ENCODE peak calls at places on chromosomes 13 and 19, in four cellular contexts. One of them, this sample, is unnamed.

GRCh38 chr13:47929156-47929555 is 71.9 kb downstream of the SUCLA2 start:
- DNase-seq in GM12878: no peak
- DNase-seq in H1: no peak
- DNase-seq in HepG2: no peak
- DNase-seq in this sample: no peak

GRCh38 chr13:94328336-94329041 is 151.0 kb downstream of the DCT start:
- DNase-seq in HepG2: no peak
- DNase-seq in H1: no peak
- DNase-seq in GM12878: no peak
- DNase-seq in this sample: no peak

GRCh38 chr19:32682317-32682716 is 6.7 kb downstream of the RGS9BP start:
- DNase-seq in GM12878: no peak
- DNase-seq in HepG2: no peak
- DNase-seq in H1: no peak
- DNase-seq in this sample: no peak

GRCh38 chr13:35764359-35765015 is 288.0 kb upstream of the MAB21L1 start:
- DNase-seq in GM12878: no peak
- DNase-seq in H1: no peak
- DNase-seq in HepG2: no peak
- DNase-seq in this sample: no peak

GRCh38 chr19:11203194-11204075 is 6.1 kb upstream of the KANK2 start:
- DNase-seq in GM12878: no peak
- DNase-seq in H1: peak
- DNase-seq in HepG2: peak
- DNase-seq in this sample: no peak

GRCh38 chr19:55152017-55152416 is 3.0 kb upstream of the TNNT1 start:
- DNase-seq in HepG2: no peak
- DNase-seq in GM12878: no peak
- DNase-seq in H1: no peak
- DNase-seq in this sample: no peak

GRCh38 chr19:42066075-42066754 is 3.8 kb downstream of the GRIK5 start:
- DNase-seq in HepG2: no peak
- DNase-seq in H1: peak
- DNase-seq in GM12878: no peak
- DNase-seq in this sample: no peak

GRCh38 chr13:88704600-88705275 is 1033.6 kb downstream of the SLITRK5 start:
- DNase-seq in HepG2: no peak
- DNase-seq in H1: no peak
- DNase-seq in GM12878: no peak
- DNase-seq in this sample: no peak

GRCh38 chr13:26255717-26256277 is 1.9 kb downstream of the CDK8 start:
- DNase-seq in H1: no peak
- DNase-seq in HepG2: peak
- DNase-seq in GM12878: no peak
- DNase-seq in this sample: no peak

GRCh38 chr13:42345367-42345766 is 73.4 kb downstream of the AKAP11 start:
- DNase-seq in H1: no peak
- DNase-seq in GM12878: no peak
- DNase-seq in HepG2: no peak
- DNase-seq in this sample: no peak

GRCh38 chr13:19888799-19889198 is 25.4 kb upstream of the ZMYM5 start:
- DNase-seq in HepG2: no peak
- DNase-seq in H1: no peak
- DNase-seq in GM12878: no peak
- DNase-seq in this sample: no peak

GRCh38 chr13:24982333-24982999 is 113.5 kb upstream of the PABPC3 start:
- DNase-seq in H1: no peak
- DNase-seq in HepG2: no peak
- DNase-seq in GM12878: no peak
- DNase-seq in this sample: no peak

GRCh38 chr13:26200811-26201210 is 21.3 kb downstream of the RNF6 start:
- DNase-seq in HepG2: no peak
- DNase-seq in H1: no peak
- DNase-seq in GM12878: no peak
- DNase-seq in this sample: no peak

GRCh38 chr19:12064266-12065099 is at the start of gene ZNF844:
- DNase-seq in HepG2: peak
- DNase-seq in GM12878: peak
- DNase-seq in H1: peak
- DNase-seq in this sample: peak

GRCh38 chr19:45079063-45079910 is at the start of gene GEMIN7:
- DNase-seq in GM12878: peak
- DNase-seq in HepG2: peak
- DNase-seq in H1: peak
- DNase-seq in this sample: peak

GRCh38 chr13:21478881-21479808 is 20.0 kb upstream of the ZDHHC20 start:
- DNase-seq in GM12878: no peak
- DNase-seq in HepG2: peak
- DNase-seq in H1: no peak
- DNase-seq in this sample: no peak
- H3K4me3 ChIP-seq in GM12878: no peak
- H3K4me3 ChIP-seq in HepG2: no peak
- H3K4me3 ChIP-seq in H1: no peak
- H3K4me3 ChIP-seq in this sample: no peak

DNA sequence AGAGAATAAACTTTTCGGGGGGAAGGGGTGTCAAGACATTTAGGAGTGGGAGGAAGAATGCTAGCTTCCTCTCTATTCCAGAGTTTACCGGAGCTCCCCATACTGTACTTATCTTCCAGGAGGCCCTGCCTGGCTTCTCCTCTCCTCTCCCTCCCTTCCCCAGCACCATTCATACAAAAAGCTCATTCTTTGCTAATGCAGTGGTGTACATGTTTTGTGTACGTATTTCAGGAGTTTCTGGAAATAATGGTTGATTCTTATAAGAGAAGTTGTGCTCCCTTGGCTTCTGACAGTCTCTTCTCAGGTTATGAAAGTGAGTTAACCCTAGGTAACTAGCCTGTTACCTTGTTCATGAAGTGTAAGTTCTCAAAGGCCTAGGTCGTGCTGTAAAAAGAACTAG is 7.1 kb downstream of the SAMD4B start:
- DNase-seq in GM12878: no peak
- DNase-seq in HepG2: no peak
- DNase-seq in H1: no peak
- DNase-seq in this sample: no peak
- TF ChIP-seq SUZ12 in GM12878: no peak
- TF ChIP-seq SUZ12 in HepG2: no peak
- TF ChIP-seq SUZ12 in H1: no peak
- TF ChIP-seq SUZ12 in this sample: no peak

GRCh38 chr13:113669231-113669870 is 2.3 kb downstream of the GRK1 start:
- DNase-seq in HepG2: no peak
- DNase-seq in H1: no peak
- DNase-seq in GM12878: no peak
- DNase-seq in this sample: no peak
- H3K4me3 ChIP-seq in HepG2: no peak
- H3K4me3 ChIP-seq in H1: no peak
- H3K4me3 ChIP-seq in GM12878: no peak
- H3K4me3 ChIP-seq in this sample: no peak

GRCh38 chr13:91774397-91774796 is 376.0 kb downstream of the GPC5 start:
- DNase-seq in H1: no peak
- DNase-seq in GM12878: no peak
- DNase-seq in HepG2: no peak
- DNase-seq in this sample: no peak
- TF ChIP-seq SUZ12 in H1: no peak
- TF ChIP-seq SUZ12 in GM12878: no peak
- TF ChIP-seq SUZ12 in HepG2: no peak
- TF ChIP-seq SUZ12 in this sample: no peak

GRCh38 chr13:103539265-103539664 is 473.0 kb upstream of the SLC10A2 start:
- DNase-seq in GM12878: no peak
- DNase-seq in HepG2: no peak
- DNase-seq in H1: no peak
- DNase-seq in this sample: no peak

GRCh38 chr13:103542648-103543047 is 476.4 kb upstream of the SLC10A2 start:
- DNase-seq in HepG2: no peak
- DNase-seq in H1: no peak
- DNase-seq in GM12878: no peak
- DNase-seq in this sample: no peak

GRCh38 chr13:103540394-103540793 is 474.2 kb upstream of the SLC10A2 start:
- DNase-seq in GM12878: no peak
- DNase-seq in H1: no peak
- DNase-seq in HepG2: no peak
- DNase-seq in this sample: no peak

GRCh38 chr13:103537616-103538015 is 471.4 kb upstream of the SLC10A2 start:
- DNase-seq in H1: no peak
- DNase-seq in GM12878: no peak
- DNase-seq in HepG2: no peak
- DNase-seq in this sample: no peak

DNA sequence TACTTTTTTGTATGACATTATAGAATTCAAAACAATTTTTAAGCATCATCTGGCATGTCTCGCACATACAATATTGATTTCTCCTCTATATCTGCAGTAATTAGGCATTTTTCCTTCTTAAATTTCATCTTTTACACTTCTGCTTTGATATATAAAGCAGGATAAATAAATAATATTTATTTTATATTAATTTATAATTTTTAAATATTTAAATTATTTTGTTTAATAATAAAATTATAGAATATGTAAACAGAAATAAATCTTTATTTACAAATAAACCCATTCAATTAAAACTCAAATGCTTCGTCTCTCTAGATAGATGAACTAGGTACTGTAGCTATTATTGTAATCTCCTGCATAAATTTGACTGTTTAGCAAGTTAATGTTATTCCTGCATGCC is 473.5 kb upstream of the SLC10A2 start:
- DNase-seq in H1: no peak
- DNase-seq in HepG2: no peak
- DNase-seq in GM12878: no peak
- DNase-seq in this sample: no peak
- H3K4me3 ChIP-seq in H1: no peak
- H3K4me3 ChIP-seq in HepG2: no peak
- H3K4me3 ChIP-seq in GM12878: no peak
- H3K4me3 ChIP-seq in this sample: no peak

DNA sequence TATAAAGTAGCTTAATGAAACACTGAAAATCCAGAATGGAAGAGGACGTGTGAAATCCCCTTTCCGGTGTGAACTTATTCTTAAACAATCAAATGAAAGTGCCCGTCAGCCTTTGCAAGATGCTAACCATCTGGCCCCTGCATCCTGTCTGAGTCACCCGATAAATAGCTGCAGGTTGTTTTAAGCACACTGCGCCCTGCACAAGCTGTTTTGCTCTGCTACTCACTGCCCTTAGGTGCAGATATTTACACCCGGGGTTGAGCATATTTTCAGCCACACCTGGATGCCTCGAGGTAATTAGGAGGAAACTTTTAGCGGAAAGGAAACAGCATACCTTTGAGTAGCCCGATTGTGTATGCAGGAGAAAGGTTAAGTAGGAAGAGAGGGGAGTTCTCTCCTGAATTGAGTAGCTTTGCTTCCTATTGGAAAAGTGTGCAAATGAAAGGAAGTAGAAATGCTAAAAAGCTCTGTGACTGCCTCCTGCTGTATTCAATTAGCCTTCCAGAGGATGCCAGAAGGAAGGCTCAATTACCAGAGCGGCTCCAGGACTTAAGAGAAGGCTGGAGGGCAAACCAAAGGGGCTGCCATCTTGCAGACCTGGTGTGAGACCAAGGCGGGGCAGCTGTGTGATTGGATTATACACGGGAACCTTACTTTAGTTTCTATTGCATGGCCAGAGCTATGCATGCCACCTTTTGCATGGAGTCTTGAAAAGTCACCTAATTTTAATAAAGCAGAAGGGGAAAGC is 42.5 kb downstream of the IRS2 start:
- DNase-seq in HepG2: no peak
- DNase-seq in GM12878: no peak
- DNase-seq in H1: no peak
- DNase-seq in this sample: peak
- TF ChIP-seq SUZ12 in HepG2: no peak
- TF ChIP-seq SUZ12 in GM12878: no peak
- TF ChIP-seq SUZ12 in H1: no peak
- TF ChIP-seq SUZ12 in this sample: no peak

This sample was measured in NT2/D1.